ENCODE peak calls at places on chromosome 17, in seven cellular contexts. One of them, this sample, is unnamed.

GRCh38 chr17:48177816-48178215 is 70.2 kb downstream of the SNX11 start:
- DNase-seq in lung: no peak
- DNase-seq in SK-N-SH: no peak
- DNase-seq in spleen: no peak
- DNase-seq in colonic mucosa: no peak
- DNase-seq in adrenal gland: no peak
- DNase-seq in esophagus muscularis mucosa: no peak
- DNase-seq in this sample: no peak

GRCh38 chr17:81033535-81034167 is 1.3 kb upstream of the BAIAP2 start:
- DNase-seq in lung: no peak
- DNase-seq in SK-N-SH: no peak
- DNase-seq in spleen: peak; percentile 78
- DNase-seq in colonic mucosa: no peak
- DNase-seq in adrenal gland: no peak
- DNase-seq in esophagus muscularis mucosa: no peak
- DNase-seq in this sample: no peak

GRCh38 chr17:61884864-61885263 is 21.5 kb upstream of the BRIP1 start:
- DNase-seq in lung: no peak
- DNase-seq in SK-N-SH: no peak
- DNase-seq in spleen: no peak
- DNase-seq in colonic mucosa: no peak
- DNase-seq in adrenal gland: no peak
- DNase-seq in esophagus muscularis mucosa: no peak
- DNase-seq in this sample: no peak

GRCh38 chr17:81890447-81891302 is 711 bp downstream of the ALYREF start:
- DNase-seq in lung: no peak
- DNase-seq in SK-N-SH: peak; percentile 76
- DNase-seq in spleen: peak; percentile 82
- DNase-seq in colonic mucosa: no peak
- DNase-seq in adrenal gland: no peak
- DNase-seq in esophagus muscularis mucosa: no peak
- DNase-seq in this sample: no peak

GRCh38 chr17:78777886-78778285 is 4.2 kb downstream of the CYTH1 start:
- DNase-seq in lung: no peak
- DNase-seq in SK-N-SH: no peak
- DNase-seq in spleen: peak; percentile 41
- DNase-seq in colonic mucosa: no peak
- DNase-seq in adrenal gland: no peak
- DNase-seq in esophagus muscularis mucosa: no peak
- DNase-seq in this sample: no peak

GRCh38 chr17:78896091-78896833 is 6.7 kb downstream of the CEP295NL start:
- DNase-seq in lung: no peak
- DNase-seq in SK-N-SH: peak; percentile 39
- DNase-seq in spleen: no peak
- DNase-seq in colonic mucosa: no peak
- DNase-seq in adrenal gland: no peak
- DNase-seq in esophagus muscularis mucosa: no peak
- DNase-seq in this sample: no peak

GRCh38 chr17:64477849-64478248 is 19.0 kb downstream of the POLG2 start:
- DNase-seq in lung: no peak
- DNase-seq in SK-N-SH: no peak
- DNase-seq in spleen: no peak
- DNase-seq in colonic mucosa: no peak
- DNase-seq in adrenal gland: no peak
- DNase-seq in esophagus muscularis mucosa: no peak
- DNase-seq in this sample: no peak

GRCh38 chr17:5922476-5922875 is 147.7 kb upstream of the WSCD1 start:
- DNase-seq in lung: no peak
- DNase-seq in SK-N-SH: no peak
- DNase-seq in spleen: peak; percentile 40
- DNase-seq in colonic mucosa: no peak
- DNase-seq in adrenal gland: no peak
- DNase-seq in esophagus muscularis mucosa: no peak
- DNase-seq in this sample: no peak

GRCh38 chr17:73595931-73596330 is 48.3 kb downstream of the SDK2 start:
- DNase-seq in lung: no peak
- DNase-seq in SK-N-SH: no peak
- DNase-seq in spleen: peak; percentile 78
- DNase-seq in colonic mucosa: no peak
- DNase-seq in adrenal gland: no peak
- DNase-seq in esophagus muscularis mucosa: no peak
- DNase-seq in this sample: no peak

GRCh38 chr17:29034510-29034909 is 8.4 kb upstream of the PIPOX start:
- DNase-seq in lung: no peak
- DNase-seq in SK-N-SH: no peak
- DNase-seq in spleen: no peak
- DNase-seq in colonic mucosa: no peak
- DNase-seq in adrenal gland: no peak
- DNase-seq in esophagus muscularis mucosa: no peak
- DNase-seq in this sample: no peak

GRCh38 chr17:78458739-78459335 is 80.4 kb downstream of the PGS1 start:
- DNase-seq in lung: no peak
- DNase-seq in SK-N-SH: no peak
- DNase-seq in spleen: no peak
- DNase-seq in colonic mucosa: no peak
- DNase-seq in adrenal gland: no peak
- DNase-seq in esophagus muscularis mucosa: no peak
- DNase-seq in this sample: no peak

GRCh38 chr17:51820252-51820651 is 338.3 kb downstream of the CA10 start:
- DNase-seq in lung: no peak
- DNase-seq in SK-N-SH: no peak
- DNase-seq in spleen: no peak
- DNase-seq in colonic mucosa: no peak
- DNase-seq in adrenal gland: no peak
- DNase-seq in esophagus muscularis mucosa: no peak
- DNase-seq in this sample: no peak

GRCh38 chr17:737561-738113 is 5.2 kb downstream of the TLCD3A start:
- DNase-seq in lung: no peak
- DNase-seq in SK-N-SH: no peak
- DNase-seq in spleen: no peak
- DNase-seq in colonic mucosa: no peak
- DNase-seq in adrenal gland: no peak
- DNase-seq in esophagus muscularis mucosa: no peak
- DNase-seq in this sample: no peak

GRCh38 chr17:82235056-82235774 is 6.4 kb downstream of the SLC16A3 start:
- DNase-seq in lung: no peak
- DNase-seq in SK-N-SH: no peak
- DNase-seq in spleen: peak; percentile 78
- DNase-seq in colonic mucosa: no peak
- DNase-seq in adrenal gland: no peak
- DNase-seq in esophagus muscularis mucosa: no peak
- DNase-seq in this sample: no peak

GRCh38 chr17:8153550-8153956 is 1.3 kb upstream of the PER1 start:
- DNase-seq in lung: peak; percentile 85
- DNase-seq in SK-N-SH: no peak
- DNase-seq in spleen: no peak
- DNase-seq in colonic mucosa: peak; percentile 90
- DNase-seq in adrenal gland: peak; percentile 95
- DNase-seq in esophagus muscularis mucosa: peak; percentile 96
- DNase-seq in this sample: peak; percentile 77

GRCh38 chr17:83054518-83055125 is 24.8 kb upstream of the METRNL start:
- DNase-seq in lung: no peak
- DNase-seq in SK-N-SH: no peak
- DNase-seq in spleen: peak; percentile 67
- DNase-seq in colonic mucosa: no peak
- DNase-seq in adrenal gland: peak; percentile 46
- DNase-seq in esophagus muscularis mucosa: no peak
- DNase-seq in this sample: no peak

GRCh38 chr17:58219789-58220183 is 731 bp upstream of the MKS1 start:
- DNase-seq in lung: no peak
- DNase-seq in SK-N-SH: peak; percentile 15
- DNase-seq in spleen: no peak
- DNase-seq in colonic mucosa: no peak
- DNase-seq in adrenal gland: no peak
- DNase-seq in esophagus muscularis mucosa: no peak
- DNase-seq in this sample: no peak

GRCh38 chr17:58219007-58219788 is at the start of gene MKS1:
- DNase-seq in lung: peak; percentile 95
- DNase-seq in SK-N-SH: peak; percentile 100
- DNase-seq in spleen: peak; percentile 98
- DNase-seq in colonic mucosa: peak; percentile 95
- DNase-seq in adrenal gland: peak; percentile 98
- DNase-seq in esophagus muscularis mucosa: peak; percentile 97
- DNase-seq in this sample: no peak

GRCh38 chr17:58210922-58211321 is 8.1 kb downstream of the MKS1 start:
- DNase-seq in lung: no peak
- DNase-seq in SK-N-SH: no peak
- DNase-seq in spleen: no peak
- DNase-seq in colonic mucosa: no peak
- DNase-seq in adrenal gland: no peak
- DNase-seq in esophagus muscularis mucosa: no peak
- DNase-seq in this sample: no peak

GRCh38 chr17:58215685-58216084 is 3.4 kb downstream of the MKS1 start:
- DNase-seq in lung: no peak
- DNase-seq in SK-N-SH: peak; percentile 22
- DNase-seq in spleen: no peak
- DNase-seq in colonic mucosa: no peak
- DNase-seq in adrenal gland: no peak
- DNase-seq in esophagus muscularis mucosa: no peak
- DNase-seq in this sample: no peak
- TF ChIP-seq CTCF in lung: no peak
- TF ChIP-seq CTCF in SK-N-SH: no peak
- TF ChIP-seq CTCF in spleen: no peak
- TF ChIP-seq CTCF in colonic mucosa: no peak
- TF ChIP-seq CTCF in adrenal gland: no peak
- TF ChIP-seq CTCF in esophagus muscularis mucosa: no peak
- TF ChIP-seq CTCF in this sample: no peak

GRCh38 chr17:60455378-60455777 is 33.1 kb downstream of the CHCT1 start:
- DNase-seq in lung: no peak
- DNase-seq in SK-N-SH: no peak
- DNase-seq in spleen: no peak
- DNase-seq in colonic mucosa: no peak
- DNase-seq in adrenal gland: no peak
- DNase-seq in esophagus muscularis mucosa: no peak
- DNase-seq in this sample: no peak

GRCh38 chr17:60447375-60447774 is 25.1 kb downstream of the CHCT1 start:
- DNase-seq in lung: no peak
- DNase-seq in SK-N-SH: no peak
- DNase-seq in spleen: no peak
- DNase-seq in colonic mucosa: no peak
- DNase-seq in adrenal gland: no peak
- DNase-seq in esophagus muscularis mucosa: no peak
- DNase-seq in this sample: no peak

GRCh38 chr17:60451071-60451470 is 28.8 kb downstream of the CHCT1 start:
- DNase-seq in lung: no peak
- DNase-seq in SK-N-SH: no peak
- DNase-seq in spleen: no peak
- DNase-seq in colonic mucosa: no peak
- DNase-seq in adrenal gland: no peak
- DNase-seq in esophagus muscularis mucosa: no peak
- DNase-seq in this sample: no peak

GRCh38 chr17:60457148-60457547 is 34.9 kb downstream of the CHCT1 start:
- DNase-seq in lung: no peak
- DNase-seq in SK-N-SH: no peak
- DNase-seq in spleen: no peak
- DNase-seq in colonic mucosa: no peak
- DNase-seq in adrenal gland: no peak
- DNase-seq in esophagus muscularis mucosa: no peak
- DNase-seq in this sample: no peak

GRCh38 chr17:60451965-60452364 is 29.7 kb downstream of the CHCT1 start:
- DNase-seq in lung: no peak
- DNase-seq in SK-N-SH: no peak
- DNase-seq in spleen: no peak
- DNase-seq in colonic mucosa: no peak
- DNase-seq in adrenal gland: no peak
- DNase-seq in esophagus muscularis mucosa: no peak
- DNase-seq in this sample: no peak
- H3K36me3 ChIP-seq in lung: peaks cover 16% of the 10 kb centered on the region
- H3K36me3 ChIP-seq in SK-N-SH: peaks cover 93% of the 10 kb centered on the region
- H3K36me3 ChIP-seq in spleen: no peaks in the 10 kb centered on the region
- H3K36me3 ChIP-seq in colonic mucosa: peaks cover 4% of the 10 kb centered on the region
- H3K36me3 ChIP-seq in adrenal gland: peaks cover 81% of the 10 kb centered on the region
- H3K36me3 ChIP-seq in esophagus muscularis mucosa: peaks cover 96% of the 10 kb centered on the region
- H3K36me3 ChIP-seq in this sample: peaks cover 10% of the 10 kb centered on the region

GRCh38 chr17:79948918-79949645 is 86.6 kb downstream of the TBC1D16 start:
- DNase-seq in lung: no peak
- DNase-seq in SK-N-SH: peak; percentile 40
- DNase-seq in spleen: peak; percentile 65
- DNase-seq in colonic mucosa: no peak
- DNase-seq in adrenal gland: peak; percentile 43
- DNase-seq in esophagus muscularis mucosa: no peak
- DNase-seq in this sample: no peak

GRCh38 chr17:79950711-79951110 is 85.0 kb downstream of the TBC1D16 start:
- DNase-seq in lung: no peak
- DNase-seq in SK-N-SH: no peak
- DNase-seq in spleen: no peak
- DNase-seq in colonic mucosa: no peak
- DNase-seq in adrenal gland: peak; percentile 36
- DNase-seq in esophagus muscularis mucosa: no peak
- DNase-seq in this sample: no peak

GRCh38 chr17:79949646-79950292 is 85.9 kb downstream of the TBC1D16 start:
- DNase-seq in lung: no peak
- DNase-seq in SK-N-SH: peak; percentile 33
- DNase-seq in spleen: no peak
- DNase-seq in colonic mucosa: no peak
- DNase-seq in adrenal gland: peak; percentile 39
- DNase-seq in esophagus muscularis mucosa: no peak
- DNase-seq in this sample: no peak

GRCh38 chr17:79951361-79952264 is 84.1 kb downstream of the TBC1D16 start:
- DNase-seq in lung: peak; percentile 64
- DNase-seq in SK-N-SH: peak; percentile 48
- DNase-seq in spleen: no peak
- DNase-seq in colonic mucosa: no peak
- DNase-seq in adrenal gland: peak; percentile 74
- DNase-seq in esophagus muscularis mucosa: no peak
- DNase-seq in this sample: peak; percentile 23

GRCh38 chr17:79950306-79950705 is 85.4 kb downstream of the TBC1D16 start:
- DNase-seq in lung: no peak
- DNase-seq in SK-N-SH: peak; percentile 38
- DNase-seq in spleen: no peak
- DNase-seq in colonic mucosa: no peak
- DNase-seq in adrenal gland: peak; percentile 38
- DNase-seq in esophagus muscularis mucosa: no peak
- DNase-seq in this sample: no peak
- H3K4me3 ChIP-seq in lung: no peak overlapping the region
- H3K4me3 ChIP-seq in SK-N-SH: no peak overlapping the region
- H3K4me3 ChIP-seq in spleen: no peak overlapping the region
- H3K4me3 ChIP-seq in colonic mucosa: no peak overlapping the region
- H3K4me3 ChIP-seq in adrenal gland: no peak overlapping the region
- H3K4me3 ChIP-seq in esophagus muscularis mucosa: no peak overlapping the region
- H3K4me3 ChIP-seq in this sample: no peak overlapping the region

DNA sequence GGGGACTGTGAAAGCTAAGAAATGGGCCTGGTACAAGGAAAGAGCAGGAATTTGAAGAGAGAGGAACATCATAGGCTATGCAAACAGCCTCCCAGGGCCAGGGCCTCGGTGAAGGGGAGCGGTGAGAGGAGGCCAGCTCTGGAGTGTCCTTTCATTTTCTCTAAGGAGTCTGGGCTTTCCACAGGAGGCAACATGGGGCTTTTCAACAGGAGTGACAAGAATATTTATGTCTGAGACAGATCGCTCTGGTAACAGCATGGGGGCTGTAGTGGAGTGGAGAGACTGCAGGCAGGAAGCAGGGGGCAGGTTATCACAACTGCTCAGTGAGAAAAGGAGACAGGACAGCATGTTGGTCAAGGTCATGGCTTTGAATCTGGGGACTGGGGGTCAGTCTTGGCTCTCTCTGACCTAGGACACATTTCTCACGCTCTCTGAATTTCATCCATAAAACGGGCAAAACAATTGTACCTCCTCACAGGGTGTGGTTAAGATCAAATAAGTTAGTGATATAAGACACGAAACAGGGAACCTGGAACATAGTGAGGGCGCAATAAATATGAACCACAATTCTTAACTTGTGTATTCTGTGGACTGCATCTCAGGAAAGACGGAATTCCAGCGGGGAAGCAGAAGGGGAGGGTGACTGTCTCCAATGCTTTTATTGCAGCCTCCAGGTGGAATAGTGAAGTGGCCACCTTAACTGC is 49.9 kb downstream of the TOM1L2 start:
- DNase-seq in lung: no peak
- DNase-seq in SK-N-SH: no peak
- DNase-seq in spleen: no peak
- DNase-seq in colonic mucosa: no peak
- DNase-seq in adrenal gland: peak; percentile 51
- DNase-seq in esophagus muscularis mucosa: no peak
- DNase-seq in this sample: no peak
- TF ChIP-seq CTCF in lung: no peak
- TF ChIP-seq CTCF in SK-N-SH: no peak
- TF ChIP-seq CTCF in spleen: no peak
- TF ChIP-seq CTCF in colonic mucosa: no peak
- TF ChIP-seq CTCF in adrenal gland: no peak
- TF ChIP-seq CTCF in esophagus muscularis mucosa: no peak
- TF ChIP-seq CTCF in this sample: no peak